ENCODE peak calls at places on chromosomes 2 and 18, in seven cellular contexts. K, P, F, J, W, U and X are unnamed samples.

GRCh38 chr2:88709117-88709739 is 17.8 kb downstream of the RPIA start:
- DNase-seq in K (no peak), P (no peak), F (peak), J (peak), W (peak), U (no peak), X (no peak)

GRCh38 chr2:102013200-102014040 is 21.7 kb downstream of the IL1R2 start:
- DNase-seq in K (no peak), P (no peak), F (no peak), J (no peak), W (no peak), U (no peak), X (no peak)

GRCh38 chr2:69074926-69075325 is 61.9 kb downstream of the ANTXR1 start:
- DNase-seq in K (no peak), P (no peak), F (no peak), J (no peak), W (no peak), U (no peak), X (no peak)

GRCh38 chr2:98293003-98293402 is 53.3 kb upstream of the CNGA3 start:
- DNase-seq in K (no peak), P (no peak), F (no peak), J (no peak), W (no peak), U (no peak), X (no peak)

GRCh38 chr18:621181-621580 is 24.4 kb downstream of the CLUL1 start:
- DNase-seq in K (no peak), P (no peak), F (peak), J (no peak), W (peak), U (no peak), X (no peak)

GRCh38 chr2:191221666-191222065 is 23.5 kb upstream of the MYO1B start:
- DNase-seq in K (no peak), P (no peak), F (no peak), J (peak), W (no peak), U (no peak), X (no peak)

GRCh38 chr2:113834057-113834720 is 55.7 kb upstream of the ACTR3 start:
- DNase-seq in K (no peak), P (no peak), F (no peak), J (peak), W (no peak), U (no peak), X (no peak)

GRCh38 chr2:45241061-45241561 is 231.9 kb upstream of the SIX2 start:
- DNase-seq in K (no peak), P (no peak), F (peak), J (peak), W (peak), U (no peak), X (no peak)

GRCh38 chr2:218063541-218064295 is 5.3 kb upstream of the RUFY4 start:
- DNase-seq in K (no peak), P (peak), F (no peak), J (no peak), W (no peak), U (no peak), X (peak)

GRCh38 chr2:113976277-113976928 is 86.5 kb downstream of the ACTR3 start:
- DNase-seq in K (no peak), P (no peak), F (no peak), J (no peak), W (no peak), U (no peak), X (no peak)

GRCh38 chr2:128396500-128396891 is 77.8 kb upstream of the HS6ST1 start:
- DNase-seq in K (no peak), P (no peak), F (no peak), J (peak), W (peak), U (no peak), X (no peak)

GRCh38 chr18:79896746-79897145 is 54.7 kb downstream of the SLC66A2 start:
- DNase-seq in K (no peak), P (no peak), F (no peak), J (no peak), W (peak), U (no peak), X (no peak)

GRCh38 chr18:61502472-61502871 is 169.2 kb downstream of the CDH20 start:
- DNase-seq in K (peak), P (peak), F (peak), J (peak), W (peak), U (peak), X (peak)

DNA sequence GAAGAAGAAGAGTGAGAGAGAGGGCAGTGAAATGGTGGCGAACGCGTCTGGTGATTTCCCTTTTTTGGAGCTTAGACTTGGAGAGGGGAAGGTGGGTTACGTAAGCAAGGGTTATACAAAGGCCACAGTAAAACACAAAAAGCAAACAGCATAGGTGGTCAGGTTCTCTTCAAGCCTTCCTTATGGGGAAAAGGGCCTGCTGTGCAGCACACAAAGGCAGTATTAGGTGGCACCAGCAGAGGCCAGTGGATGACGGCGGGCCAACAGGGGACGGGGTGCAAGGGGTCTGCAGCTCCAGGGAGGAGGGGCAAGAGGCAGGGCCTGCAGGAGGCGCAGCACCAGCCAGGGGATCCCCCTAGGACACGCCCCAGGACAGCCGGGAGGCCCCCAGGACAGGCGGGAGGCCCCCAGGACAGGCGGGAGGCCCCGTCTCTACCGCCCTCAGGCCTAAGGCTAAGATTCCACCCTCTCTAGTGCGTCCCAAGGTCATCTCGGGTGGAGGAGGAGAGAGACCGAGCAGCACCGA is 32.6 kb upstream of the NPC1 start:
- DNase-seq in K (peak), P (peak), F (no peak), J (no peak), W (no peak), U (no peak), X (peak)
- TF ChIP-seq CTCF in K (no peak), P (no peak), F (peak), J (no peak), W (no peak), U (peak), X (no peak)

GRCh38 chr2:111135910-111136297 is 15.2 kb downstream of the BCL2L11 start:
- DNase-seq in K (no peak), P (peak), F (peak), J (no peak), W (peak), U (no peak), X (peak)
- TF ChIP-seq CTCF in K (no peak), P (no peak), F (peak), J (peak), W (peak), U (peak), X (peak)

GRCh38 chr2:32136097-32136496 is 29.6 kb upstream of the SLC30A6 start:
- DNase-seq in K (peak), P (no peak), F (no peak), J (no peak), W (peak), U (no peak), X (no peak)

DNA sequence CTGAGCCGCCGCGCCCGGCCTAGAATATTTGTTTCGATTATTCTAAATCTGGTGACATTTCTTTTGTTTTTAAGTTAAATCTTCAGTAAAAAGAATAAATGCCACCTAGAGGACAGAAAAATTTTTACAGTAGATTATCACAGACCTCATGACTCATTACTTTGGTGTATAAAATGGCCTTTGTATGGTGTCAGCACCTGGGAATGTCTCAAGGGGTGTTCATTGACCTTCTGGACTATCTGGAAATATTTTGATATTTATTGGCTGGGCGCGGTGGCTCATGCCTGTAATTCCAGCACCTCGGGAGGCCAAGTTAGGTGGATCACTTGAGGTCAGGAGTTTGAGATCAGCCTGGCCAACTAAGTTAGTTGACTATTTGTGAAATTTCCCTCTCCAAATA is 30.3 kb upstream of the SLC30A6 start:
- DNase-seq in K (peak), P (peak), F (peak), J (peak), W (peak), U (no peak), X (peak)
- TF ChIP-seq CTCF in K (peak), P (no peak), F (peak), J (peak), W (peak), U (peak), X (no peak)

DNA sequence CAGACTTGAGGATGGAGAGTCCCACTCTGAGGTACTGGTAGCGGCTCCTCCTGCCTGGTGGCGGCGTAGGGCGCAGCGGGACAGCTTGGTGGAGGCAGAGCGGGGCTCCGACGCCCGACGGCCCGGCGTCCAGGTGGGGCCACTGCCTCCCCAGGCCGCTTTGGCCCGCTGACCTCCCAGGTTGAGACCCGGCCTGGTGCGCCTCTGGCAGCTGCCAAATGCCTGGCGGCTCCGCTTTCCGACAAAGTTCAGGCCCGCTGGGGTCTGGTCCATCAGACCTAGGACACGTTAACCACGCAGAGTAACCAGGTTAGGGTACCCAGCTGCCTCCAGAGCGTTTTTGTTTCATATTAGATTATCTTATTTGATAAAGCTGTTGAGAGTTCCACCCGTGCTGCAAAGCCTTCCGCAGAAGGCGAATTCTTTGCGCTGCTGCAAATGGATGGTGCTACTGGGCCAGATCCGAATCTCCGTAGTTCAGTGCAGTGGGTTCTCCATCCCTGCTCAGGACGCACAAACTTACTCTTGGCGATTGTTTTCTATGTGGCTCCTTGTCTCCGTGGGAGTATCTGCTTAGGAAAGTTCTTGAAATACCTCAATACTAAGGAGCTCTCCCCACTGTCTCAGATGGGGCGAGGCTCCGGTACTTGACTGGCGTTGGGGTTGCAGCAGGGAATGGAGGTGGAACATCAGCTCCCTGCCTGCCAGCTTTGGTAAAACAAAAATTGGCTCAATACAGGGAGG is 405.9 kb downstream of the XIRP2 start:
- DNase-seq in K (peak), P (peak), F (peak), J (peak), W (peak), U (no peak), X (no peak)
- TF ChIP-seq CTCF in K (no peak), P (no peak), F (peak), J (no peak), W (no peak), U (no peak), X (no peak)

GRCh38 chr2:35343135-35343534 is 1012.4 kb upstream of the CRIM1 start:
- DNase-seq in K (peak), P (no peak), F (no peak), J (no peak), W (no peak), U (no peak), X (no peak)
- TF ChIP-seq CTCF in K (peak), P (no peak), F (no peak), J (peak), W (peak), U (no peak), X (no peak)

DNA sequence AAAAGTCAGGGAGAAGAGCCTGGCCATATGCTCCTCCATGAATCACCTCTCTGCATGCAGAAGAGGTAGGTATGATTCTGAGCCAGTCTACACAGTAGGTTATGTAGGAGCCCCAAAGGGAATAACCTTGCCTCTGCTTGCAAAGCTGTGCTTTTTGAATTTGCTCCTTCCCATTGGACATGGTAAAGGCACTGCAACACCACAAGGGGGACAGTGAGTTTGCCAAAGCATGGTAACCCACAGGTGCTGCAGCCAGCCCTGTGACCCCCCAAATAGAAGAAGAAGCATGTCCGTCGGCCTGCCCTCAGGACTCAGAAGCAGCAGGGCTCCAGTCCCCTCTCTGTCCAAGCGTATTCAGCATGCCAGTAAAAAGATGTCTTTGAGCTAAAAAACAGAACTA is 51.0 kb upstream of the BCL2L11 start:
- DNase-seq in K (peak), P (no peak), F (no peak), J (no peak), W (no peak), U (no peak), X (no peak)
- TF ChIP-seq CTCF in K (no peak), P (peak), F (peak), J (peak), W (no peak), U (no peak), X (no peak)